ENCODE peak calls at places on chromosomes 3 and 15, in ten cellular contexts. U is A549; Y is heart left ventricle; W is adipocyte; F is right lobe of liver; X is psoas muscle; S is naive thymus-derived CD4-positive, alpha-beta T cell; J is hepatocyte; R is fibroblast of lung; O is mammary epithelial cell. Q is an unnamed sample.

GRCh38 chr3:72523409-72524172 is 324.7 kb downstream of the SHQ1 start:
- DNase-seq in U (no peak), Y (peak; percentile 24), W (no peak), F (no peak), X (no peak), S (no peak), J (no peak), R (no peak), O (no peak), Q (no peak)

GRCh38 chr15:73632670-73633058 is 525 bp downstream of the NPTN start:
- DNase-seq in U (no peak), Y (peak; percentile 33), W (peak; percentile 54), F (peak; percentile 57), X (no peak), S (no peak), J (no peak), R (no peak), O (no peak), Q (no peak)

GRCh38 chr3:138348107-138348949 is at the start of gene MRAS:
- DNase-seq in U (peak; percentile 78), Y (peak; percentile 82), W (peak; percentile 95), F (peak; percentile 83), X (peak; percentile 92), S (peak; percentile 25), J (peak; percentile 87), R (peak; percentile 83), O (peak; percentile 66), Q (peak; percentile 88)

GRCh38 chr15:43792761-43793493 is 807 bp downstream of the SERF2 start:
- DNase-seq in U (no peak), Y (peak; percentile 44), W (peak; percentile 61), F (peak; percentile 58), X (peak; percentile 62), S (no peak), J (peak; percentile 44), R (no peak), O (peak; percentile 22), Q (no peak)

GRCh38 chr3:195259564-195260285 is 11.2 kb downstream of the XXYLT1 start:
- DNase-seq in U (peak; percentile 54), Y (peak; percentile 92), W (peak; percentile 98), F (peak; percentile 91), X (peak; percentile 95), S (peak; percentile 88), J (peak; percentile 97), R (peak; percentile 91), O (peak; percentile 85), Q (peak; percentile 90)

GRCh38 chr15:68360716-68361115 is 71.2 kb downstream of the ITGA11 start:
- DNase-seq in U (no peak), Y (no peak), W (no peak), F (no peak), X (no peak), S (no peak), J (no peak), R (no peak), O (no peak), Q (peak; percentile 21)

GRCh38 chr3:9198805-9199386 is 50.5 kb downstream of the SRGAP3 start:
- DNase-seq in U (no peak), Y (no peak), W (no peak), F (no peak), X (no peak), S (no peak), J (no peak), R (no peak), O (no peak), Q (no peak)

GRCh38 chr15:89070197-89071124 is 17.8 kb upstream of the ABHD2 start:
- DNase-seq in U (no peak), Y (no peak), W (no peak), F (no peak), X (no peak), S (no peak), J (no peak), R (no peak), O (no peak), Q (no peak)

GRCh38 chr15:34620814-34621213 is 37.4 kb upstream of the GOLGA8B start:
- DNase-seq in U (no peak), Y (no peak), W (no peak), F (no peak), X (no peak), S (no peak), J (no peak), R (no peak), O (no peak), Q (no peak)

GRCh38 chr3:46699846-46700523 is 1.2 kb upstream of the TMIE start:
- DNase-seq in U (no peak), Y (peak; percentile 71), W (no peak), F (peak; percentile 87), X (peak; percentile 83), S (no peak), J (no peak), R (no peak), O (no peak), Q (no peak)

GRCh38 chr3:168051579-168052183 is 44.0 kb downstream of the GOLIM4 start:
- DNase-seq in U (no peak), Y (no peak), W (peak; percentile 53), F (no peak), X (no peak), S (no peak), J (no peak), R (peak; percentile 86), O (no peak), Q (no peak)

GRCh38 chr15:31782951-31783350 is 247.4 kb upstream of the CHRNA7 start:
- DNase-seq in U (no peak), Y (no peak), W (no peak), F (no peak), X (no peak), S (no peak), J (no peak), R (no peak), O (no peak), Q (no peak)

GRCh38 chr3:157104521-157104920 is 55.4 kb downstream of the CCNL1 start:
- DNase-seq in U (no peak), Y (no peak), W (no peak), F (no peak), X (no peak), S (no peak), J (no peak), R (peak; percentile 39), O (peak; percentile 75), Q (no peak)

GRCh38 chr3:189076459-189076858 is 95.3 kb upstream of the TPRG1 start:
- DNase-seq in U (no peak), Y (no peak), W (no peak), F (no peak), X (no peak), S (no peak), J (no peak), R (no peak), O (no peak), Q (no peak)

GRCh38 chr3:129439381-129439816 is 349 bp downstream of the MBD4 start:
- DNase-seq in U (peak; percentile 15), Y (peak; percentile 19), W (peak; percentile 67), F (no peak), X (peak; percentile 65), S (no peak), J (peak; percentile 65), R (no peak), O (peak; percentile 30), Q (peak; percentile 42)

GRCh38 chr3:128269131-128269775 is 116.0 kb downstream of the EEFSEC start:
- DNase-seq in U (no peak), Y (no peak), W (peak; percentile 37), F (no peak), X (no peak), S (no peak), J (no peak), R (no peak), O (no peak), Q (no peak)

DNA sequence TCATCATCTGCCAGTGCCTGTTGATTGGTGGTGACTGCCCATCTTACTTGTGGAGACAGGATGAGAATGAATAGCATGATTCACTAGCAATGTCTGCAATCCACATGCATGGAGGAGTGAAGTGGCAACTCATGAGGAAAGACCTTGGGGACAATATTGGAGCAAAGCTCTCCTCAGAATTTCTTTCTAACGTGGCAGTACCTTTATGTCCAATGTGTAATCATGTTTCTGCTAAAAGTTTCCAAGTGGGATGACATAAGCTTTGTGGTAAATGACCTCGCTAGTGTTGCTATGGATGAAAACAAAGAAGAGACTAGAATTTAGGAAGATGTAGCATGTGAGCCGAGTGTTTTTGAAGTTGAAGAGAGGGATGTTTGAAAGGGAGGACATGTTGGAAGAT is 117.8 kb downstream of the CPNE4 start:
- DNase-seq in U (no peak), Y (no peak), W (no peak), F (no peak), X (no peak), S (no peak), J (no peak), R (no peak), O (peak; percentile 8), Q (no peak)
- H3K9me3 ChIP-seq in U (no peaks in the 10 kb centered on the region), Y (no peaks in the 10 kb centered on the region), W (no peaks in the 10 kb centered on the region), F (no peaks in the 10 kb centered on the region), X (no peaks in the 10 kb centered on the region), S (no peaks in the 10 kb centered on the region), J (no peaks in the 10 kb centered on the region), R (no peaks in the 10 kb centered on the region), O (no peaks in the 10 kb centered on the region), Q (no peaks in the 10 kb centered on the region)

GRCh38 chr15:78054518-78054917 is 23.0 kb downstream of the TBC1D2B start:
- DNase-seq in U (no peak), Y (no peak), W (no peak), F (no peak), X (no peak), S (no peak), J (no peak), R (no peak), O (no peak), Q (no peak)
- H3K4me1 ChIP-seq in U (peaks cover 48% of the 10 kb centered on the region), Y (peaks cover 62% of the 10 kb centered on the region), W (peaks cover 71% of the 10 kb centered on the region), F (peaks cover 57% of the 10 kb centered on the region), X (peaks cover 59% of the 10 kb centered on the region), S (peaks cover 78% of the 10 kb centered on the region), J (peaks cover 73% of the 10 kb centered on the region), R (peaks cover 31% of the 10 kb centered on the region), O (peaks cover 27% of the 10 kb centered on the region), Q (peaks cover 36% of the 10 kb centered on the region)

DNA sequence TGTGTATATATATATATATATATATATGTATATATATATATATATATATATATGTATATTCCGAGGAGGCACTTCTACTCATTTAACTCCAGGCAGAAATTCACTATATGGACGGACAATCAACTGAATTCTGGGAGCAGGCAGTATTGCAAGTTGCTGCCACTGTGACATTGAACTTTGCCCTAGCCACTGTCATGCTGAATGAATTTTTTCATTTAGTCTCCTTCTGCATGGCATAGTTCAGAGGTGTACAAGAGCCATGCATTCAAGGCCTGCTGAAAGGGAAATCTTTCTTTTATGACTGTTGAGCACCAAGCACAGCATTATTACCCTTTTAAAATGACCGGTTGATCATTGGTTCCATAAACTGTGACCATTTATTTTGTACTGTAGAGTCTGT is 176.2 kb upstream of the THRB start:
- DNase-seq in U (no peak), Y (no peak), W (no peak), F (no peak), X (no peak), S (no peak), J (no peak), R (no peak), O (no peak), Q (no peak)
- H3K9me3 ChIP-seq in U (no peaks in the 10 kb centered on the region), Y (no peaks in the 10 kb centered on the region), W (no peaks in the 10 kb centered on the region), F (no peaks in the 10 kb centered on the region), X (no peaks in the 10 kb centered on the region), S (no peaks in the 10 kb centered on the region), J (no peaks in the 10 kb centered on the region), R (no peaks in the 10 kb centered on the region), O (no peaks in the 10 kb centered on the region), Q (no peaks in the 10 kb centered on the region)

DNA sequence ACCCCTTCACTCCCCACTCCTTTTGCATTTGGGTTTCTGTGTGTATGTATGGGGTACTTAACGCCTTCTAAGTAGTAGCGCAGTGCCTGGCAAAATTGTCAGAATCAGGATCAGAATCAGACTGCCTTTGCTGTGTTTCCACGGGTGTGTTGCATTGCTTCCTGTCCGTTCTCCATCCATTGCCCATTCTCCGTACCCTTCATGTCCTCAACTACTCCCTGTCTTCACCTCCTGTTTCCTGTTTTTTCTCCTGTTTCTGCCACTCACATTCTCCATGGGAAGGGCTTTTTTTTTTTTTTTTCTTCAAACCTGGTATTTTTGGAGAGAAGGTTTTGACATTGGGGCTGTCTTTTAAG is 112.9 kb downstream of the FNDC3B start:
- DNase-seq in U (no peak), Y (no peak), W (no peak), F (no peak), X (no peak), S (no peak), J (no peak), R (no peak), O (no peak), Q (no peak)
- H3K4me1 ChIP-seq in U (peaks cover 94% of the 10 kb centered on the region), Y (peaks cover 58% of the 10 kb centered on the region), W (peaks cover 61% of the 10 kb centered on the region), F (peaks cover 34% of the 10 kb centered on the region), X (peaks cover 83% of the 10 kb centered on the region), S (no peaks in the 10 kb centered on the region), J (peaks cover 35% of the 10 kb centered on the region), R (peaks cover 22% of the 10 kb centered on the region), O (peaks cover 68% of the 10 kb centered on the region), Q (peaks cover 46% of the 10 kb centered on the region)

Q was measured in SJCRH30.